ENCODE peak calls at places on chromosomes 3 and 15, in nine cellular contexts. One of them, this sample, is unnamed.
A peak's percentile ranks its signal among the peaks of the same experiment; 100 is the strongest.

GRCh38 chr3:161987933-161988332 is 491.3 kb downstream of the OTOL1 start:
- DNase-seq in amniotic stem cell: no peak
- DNase-seq in mucosa of descending colon: no peak
- DNase-seq in frontal cortex: no peak
- DNase-seq in NCI-H1105: no peak
- DNase-seq in activated CD4-positive, alpha-beta T cell treated with anti-CD3 and anti-CD28 coated beads, Interleukin-2, amount 50 U/mL, for 24 hours: no peak
- DNase-seq in SHP77: no peak
- DNase-seq in ureter: no peak
- DNase-seq in activated B cell treated with CpG ODN at 0.5 μM for 24 hours: no peak
- DNase-seq in this sample: no peak

GRCh38 chr15:67047149-67047661 is 18.2 kb upstream of the SMAD3 start:
- DNase-seq in NCI-H1105: no peak
- DNase-seq in amniotic stem cell: no peak
- DNase-seq in ureter: no peak
- DNase-seq in SHP77: no peak
- DNase-seq in mucosa of descending colon: no peak
- DNase-seq in activated CD4-positive, alpha-beta T cell treated with anti-CD3 and anti-CD28 coated beads, Interleukin-2, amount 50 U/mL, for 24 hours: no peak
- DNase-seq in activated B cell treated with CpG ODN at 0.5 μM for 24 hours: no peak
- DNase-seq in frontal cortex: no peak
- DNase-seq in this sample: no peak

GRCh38 chr3:52535411-52536111 is 844 bp upstream of the UQCC5 start:
- DNase-seq in frontal cortex: peak; percentile 26
- DNase-seq in NCI-H1105: no peak
- DNase-seq in SHP77: no peak
- DNase-seq in activated CD4-positive, alpha-beta T cell treated with anti-CD3 and anti-CD28 coated beads, Interleukin-2, amount 50 U/mL, for 24 hours: no peak
- DNase-seq in mucosa of descending colon: no peak
- DNase-seq in amniotic stem cell: no peak
- DNase-seq in activated B cell treated with CpG ODN at 0.5 μM for 24 hours: no peak
- DNase-seq in ureter: peak; percentile 42
- DNase-seq in this sample: no peak

GRCh38 chr15:95365615-95366107 is 964.8 kb upstream of the NR2F2 start:
- DNase-seq in SHP77: no peak
- DNase-seq in activated B cell treated with CpG ODN at 0.5 μM for 24 hours: no peak
- DNase-seq in ureter: no peak
- DNase-seq in NCI-H1105: no peak
- DNase-seq in amniotic stem cell: no peak
- DNase-seq in activated CD4-positive, alpha-beta T cell treated with anti-CD3 and anti-CD28 coated beads, Interleukin-2, amount 50 U/mL, for 24 hours: no peak
- DNase-seq in mucosa of descending colon: no peak
- DNase-seq in frontal cortex: no peak
- DNase-seq in this sample: no peak

GRCh38 chr3:13553686-13554085 is 4.8 kb downstream of the FBLN2 start:
- DNase-seq in activated B cell treated with CpG ODN at 0.5 μM for 24 hours: no peak
- DNase-seq in SHP77: no peak
- DNase-seq in amniotic stem cell: no peak
- DNase-seq in NCI-H1105: no peak
- DNase-seq in activated CD4-positive, alpha-beta T cell treated with anti-CD3 and anti-CD28 coated beads, Interleukin-2, amount 50 U/mL, for 24 hours: no peak
- DNase-seq in frontal cortex: no peak
- DNase-seq in mucosa of descending colon: no peak
- DNase-seq in ureter: no peak
- DNase-seq in this sample: no peak

GRCh38 chr3:196236169-196236568 is 19.8 kb downstream of the SLC51A start:
- DNase-seq in activated CD4-positive, alpha-beta T cell treated with anti-CD3 and anti-CD28 coated beads, Interleukin-2, amount 50 U/mL, for 24 hours: no peak
- DNase-seq in SHP77: no peak
- DNase-seq in activated B cell treated with CpG ODN at 0.5 μM for 24 hours: no peak
- DNase-seq in frontal cortex: no peak
- DNase-seq in amniotic stem cell: no peak
- DNase-seq in NCI-H1105: no peak
- DNase-seq in ureter: no peak
- DNase-seq in mucosa of descending colon: no peak
- DNase-seq in this sample: no peak

GRCh38 chr3:160474416-160474838 is 24.8 kb upstream of the TRIM59 start:
- DNase-seq in activated B cell treated with CpG ODN at 0.5 μM for 24 hours: no peak
- DNase-seq in ureter: no peak
- DNase-seq in mucosa of descending colon: no peak
- DNase-seq in amniotic stem cell: no peak
- DNase-seq in frontal cortex: no peak
- DNase-seq in NCI-H1105: no peak
- DNase-seq in activated CD4-positive, alpha-beta T cell treated with anti-CD3 and anti-CD28 coated beads, Interleukin-2, amount 50 U/mL, for 24 hours: no peak
- DNase-seq in SHP77: no peak
- DNase-seq in this sample: no peak

GRCh38 chr15:101014276-101014675 is 95.1 kb downstream of the LRRK1 start:
- DNase-seq in ureter: no peak
- DNase-seq in activated B cell treated with CpG ODN at 0.5 μM for 24 hours: no peak
- DNase-seq in mucosa of descending colon: peak; percentile 1
- DNase-seq in SHP77: no peak
- DNase-seq in frontal cortex: no peak
- DNase-seq in NCI-H1105: no peak
- DNase-seq in activated CD4-positive, alpha-beta T cell treated with anti-CD3 and anti-CD28 coated beads, Interleukin-2, amount 50 U/mL, for 24 hours: no peak
- DNase-seq in amniotic stem cell: no peak
- DNase-seq in this sample: peak; percentile 62

GRCh38 chr3:50660386-50660785 is 14.3 kb upstream of the DOCK3 start:
- DNase-seq in SHP77: no peak
- DNase-seq in NCI-H1105: no peak
- DNase-seq in amniotic stem cell: no peak
- DNase-seq in activated B cell treated with CpG ODN at 0.5 μM for 24 hours: no peak
- DNase-seq in mucosa of descending colon: no peak
- DNase-seq in frontal cortex: no peak
- DNase-seq in ureter: no peak
- DNase-seq in activated CD4-positive, alpha-beta T cell treated with anti-CD3 and anti-CD28 coated beads, Interleukin-2, amount 50 U/mL, for 24 hours: no peak
- DNase-seq in this sample: no peak

This sample was measured in type B pancreatic cell.